ENCODE peak calls at places on chromosomes 12 and 14, in four cellular contexts. W is GM23248, S is aorta, B is mesenchymal stem cell. R is an unnamed sample. For H3K27me3, the result is how much of the 10 kb centered on the place peaks cover.

GRCh38 chr14:77541905-77542304 is 43.3 kb upstream of the ISM2 start:
- DNase-seq in B (no peak), S (no peak), W (no peak), R (no peak)

GRCh38 chr14:34203271-34203722 is 252.4 kb upstream of the EGLN3 start:
- DNase-seq in W (peak), S (no peak), B (no peak), R (no peak)

GRCh38 chr14:35366048-35366428 is 38.5 kb downstream of the NFKBIA start:
- DNase-seq in W (peak), B (peak), S (peak), R (no peak)

GRCh38 chr12:52274521-52274920 is at the start of gene KRT86:
- DNase-seq in S (peak), B (no peak), W (peak), R (no peak)

GRCh38 chr12:116684891-116685290 is 53.0 kb downstream of the SPRING1 start:
- DNase-seq in S (no peak), W (no peak), B (no peak), R (no peak)

GRCh38 chr12:99154264-99154982 is 493.1 kb upstream of the GARIN6 start:
- DNase-seq in S (no peak), W (no peak), B (no peak), R (no peak)

GRCh38 chr12:114917307-114917706 is 233.3 kb upstream of the TBX3 start:
- DNase-seq in B (no peak), S (no peak), W (peak), R (no peak)

GRCh38 chr14:54175298-54175942 is 218.8 kb upstream of the BMP4 start:
- DNase-seq in W (peak), B (peak), S (no peak), R (peak)

GRCh38 chr12:28108599-28108998 is 81.7 kb upstream of the CCDC91 start:
- DNase-seq in S (no peak), B (no peak), W (no peak), R (peak)

GRCh38 chr12:75965661-75966060 is 65.9 kb downstream of the PHLDA1 start:
- DNase-seq in W (no peak), B (no peak), S (no peak), R (no peak)

GRCh38 chr14:61101803-61102548 is 120.9 kb downstream of the SLC38A6 start:
- DNase-seq in W (peak), S (no peak), B (peak), R (no peak)

GRCh38 chr12:101021442-101021841 is 188.6 kb downstream of the SLC5A8 start:
- DNase-seq in S (no peak), B (peak), W (peak), R (no peak)

GRCh38 chr14:21723431-21724045 is 49.9 kb upstream of the OR4E1 start:
- DNase-seq in W (peak), S (no peak), B (peak), R (no peak)

GRCh38 chr12:76669981-76670380 is 93.9 kb upstream of the ZDHHC17 start:
- DNase-seq in W (no peak), B (no peak), S (no peak), R (no peak)

GRCh38 chr14:89681086-89682018 is 264.3 kb upstream of the FOXN3 start:
- DNase-seq in W (no peak), S (no peak), B (no peak), R (no peak)

GRCh38 chr14:75274899-75275569 is 3.6 kb upstream of the FOS start:
- DNase-seq in S (no peak), W (no peak), B (peak), R (peak)

GRCh38 chr14:72880820-72881219 is 13.1 kb downstream of the DPF3 start:
- DNase-seq in S (no peak), W (no peak), B (no peak), R (no peak)

GRCh38 chr14:41586237-41586636 is 20.4 kb upstream of the LRFN5 start:
- DNase-seq in S (no peak), B (no peak), W (no peak), R (no peak)

GRCh38 chr12:112538740-112539139 is 120.0 kb downstream of the PTPN11 start:
- DNase-seq in B (no peak), S (no peak), W (no peak), R (no peak)

GRCh38 chr12:48542300-48542928 is 17.0 kb downstream of the OR8S1 start:
- DNase-seq in B (peak), S (no peak), W (peak), R (peak)

GRCh38 chr14:50774542-50775267 is 56.3 kb downstream of the NIN start:
- DNase-seq in S (no peak), W (peak), B (peak), R (no peak)

GRCh38 chr12:50723870-50724269 is 40.0 kb upstream of the ATF1 start:
- DNase-seq in S (no peak), W (no peak), B (peak), R (no peak)

GRCh38 chr12:52050116-52050770 is 999 bp upstream of the NR4A1 start:
- DNase-seq in W (no peak), S (no peak), B (peak), R (no peak)

GRCh38 chr12:67667276-67668073 is 18.9 kb downstream of the DYRK2 start:
- DNase-seq in W (peak), B (peak), S (peak), R (no peak)

GRCh38 chr14:68982581-68982980 is 3.5 kb upstream of the ACTN1 start:
- DNase-seq in W (peak), S (no peak), B (no peak), R (no peak)

GRCh38 chr12:79737875-79738718 is 47.3 kb upstream of the PAWR start:
- DNase-seq in S (no peak), B (peak), W (peak), R (peak)

GRCh38 chr14:75501080-75501479 is 21.2 kb upstream of the BATF start:
- DNase-seq in S (no peak), W (no peak), B (no peak), R (no peak)

GRCh38 chr12:12620730-12621315 is 9.1 kb downstream of the CREBL2 start:
- DNase-seq in B (no peak), W (no peak), S (no peak), R (no peak)

GRCh38 chr12:132185698-132186097 is 41.4 kb downstream of the NOC4L start:
- DNase-seq in W (no peak), B (no peak), S (no peak), R (no peak)

GRCh38 chr12:68364893-68365725 is 32.9 kb upstream of the MDM1 start:
- DNase-seq in B (peak), S (peak), W (peak), R (peak)

GRCh38 chr14:68544150-68544892 is 248.5 kb downstream of the ZFP36L1 start:
- DNase-seq in B (peak), S (no peak), W (peak), R (peak)

GRCh38 chr12:17028348-17028747 is 422.4 kb upstream of the LMO3 start:
- DNase-seq in B (no peak), W (no peak), S (no peak), R (no peak)

GRCh38 chr12:85568395-85569103 is 267.7 kb downstream of the RASSF9 start:
- DNase-seq in B (no peak), S (no peak), W (no peak), R (no peak)
- H3K27ac ChIP-seq in B (no peak), S (no peak), W (no peak), R (no peak)

DNA sequence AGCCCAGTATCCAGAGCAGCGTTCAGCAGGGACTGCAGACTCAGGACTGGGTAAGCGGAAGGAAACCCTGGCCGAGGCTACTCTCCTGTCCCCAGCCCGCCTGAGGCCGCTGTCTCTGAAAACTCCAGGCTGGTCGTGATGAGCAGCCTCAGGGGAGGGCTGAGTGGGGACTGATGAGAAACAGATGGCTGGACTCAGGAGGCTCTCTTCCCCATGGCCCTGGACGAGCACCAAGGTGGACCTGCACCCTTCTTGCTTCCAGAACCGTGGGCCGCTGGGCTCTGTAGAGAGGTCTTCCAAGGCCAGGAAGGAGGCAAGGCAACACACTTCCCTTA is 1.1 kb downstream of the TEX22 start:
- DNase-seq in W (no peak), B (no peak), S (no peak), R (no peak)
- H3K27me3 ChIP-seq in W (under half), B (under half), S (under half), R (under half)

GRCh38 chr14:64733321-64733720 is 29.1 kb downstream of the PLEKHG3 start:
- DNase-seq in B (no peak), W (no peak), S (peak), R (no peak)
- H3K27ac ChIP-seq in B (no peak), W (no peak), S (no peak), R (no peak)

DNA sequence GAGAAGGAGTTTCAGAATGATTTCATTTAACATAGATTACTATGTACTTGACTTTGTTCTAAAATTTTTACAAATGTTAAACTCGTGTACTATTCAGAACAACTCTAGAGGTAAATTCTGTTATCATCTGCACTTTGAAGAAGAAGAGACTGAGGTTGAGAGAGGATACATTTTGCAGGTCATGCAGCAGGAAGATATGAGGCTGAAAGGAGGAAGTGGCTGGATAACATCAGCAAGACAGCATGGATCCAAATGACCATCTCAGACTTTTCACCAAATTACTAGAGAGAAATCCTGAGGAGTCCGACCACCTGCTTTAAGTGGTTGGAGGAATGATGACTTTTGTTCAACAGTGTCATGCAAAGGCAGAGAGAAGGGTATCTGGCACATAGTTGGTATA is 84.9 kb downstream of the ASCL4 start:
- DNase-seq in B (no peak), S (no peak), W (no peak), R (no peak)
- H3K27me3 ChIP-seq in B (under half), S (under half), W (under half), R (under half)

GRCh38 chr12:104342635-104343249 is 39.2 kb downstream of the EID3 start:
- DNase-seq in W (no peak), B (no peak), S (no peak), R (no peak)

GRCh38 chr12:104340177-104340576 is 36.6 kb downstream of the EID3 start:
- DNase-seq in S (no peak), B (no peak), W (peak), R (no peak)

GRCh38 chr12:104339663-104340062 is 36.1 kb downstream of the EID3 start:
- DNase-seq in W (no peak), S (no peak), B (no peak), R (no peak)

GRCh38 chr12:104342147-104342546 is 38.6 kb downstream of the EID3 start:
- DNase-seq in B (no peak), W (no peak), S (no peak), R (no peak)

DNA sequence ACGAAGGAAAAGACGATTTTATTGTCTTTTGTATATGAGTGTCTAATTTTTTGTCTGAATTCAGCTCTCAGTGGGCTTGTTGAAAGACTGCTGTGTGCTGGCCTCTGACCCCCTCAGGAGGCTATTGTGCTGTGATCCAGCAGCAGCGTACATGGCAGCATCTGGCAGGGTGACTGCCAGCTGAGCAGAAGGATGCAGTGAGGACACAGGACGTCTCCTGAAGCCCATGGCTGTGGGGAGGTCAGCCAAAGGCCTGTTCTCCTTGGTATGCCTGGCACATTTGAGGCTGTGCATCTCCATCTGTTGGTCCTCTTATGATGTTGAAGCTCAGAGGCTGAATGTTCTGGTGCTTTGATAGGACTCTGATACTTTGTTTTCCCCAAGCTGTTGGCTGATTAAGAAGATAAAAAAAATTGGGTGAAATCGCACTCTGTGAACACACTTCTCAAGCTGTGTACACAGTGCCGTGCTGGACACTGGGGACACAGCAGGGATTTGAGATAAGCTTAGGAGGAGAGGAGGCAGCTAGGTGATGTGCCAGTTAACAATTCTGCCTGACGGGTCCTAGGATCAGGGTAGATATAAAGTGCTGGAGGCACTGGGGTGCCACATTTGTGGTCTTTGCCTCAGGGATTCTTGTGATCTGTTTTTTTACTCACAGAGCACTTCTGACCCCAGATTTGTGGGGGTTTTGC is 37.5 kb downstream of the EID3 start:
- DNase-seq in S (no peak), B (no peak), W (no peak), R (no peak)
- H3K27ac ChIP-seq in S (no peak), B (no peak), W (peak), R (no peak)

R was measured in brain microvascular endothelial cell.